ENCODE peak calls at places on chromosome 22, in nine cellular contexts. S is stimulated activated effector memory CD8-positive, alpha-beta T cell treated with anti-CD3 and anti-CD28 coated beads, Interleukin-12 subunit alpha, Interleukin-12 subunit beta, amount 100 ng/mL, for 72 hours; C is activated CD4-positive, alpha-beta T cell treated with anti-CD3 and anti-CD28 coated beads, Interleukin-2, amount 10 ng/mL, durations not matched to agents 7 days and 5 days; W is GM13976; U is right atrium auricular region; F is effector CD8-positive, alpha-beta T cell; O is neural crest cell; X is keratinocyte; R is sciatic nerve. D is an unnamed sample.

GRCh38 chr22:22342697-22343602 is 98.4 kb downstream of the VPREB1 start:
- DNase-seq in S (peak), C (peak), W (peak), U (no peak), F (peak), O (peak), X (peak), R (no peak), D (no peak)

GRCh38 chr22:43862074-43862881 is at the start of gene SULT4A1:
- DNase-seq in S (no peak), C (no peak), W (no peak), U (no peak), F (no peak), O (peak), X (no peak), R (peak), D (no peak)

GRCh38 chr22:41302016-41302767 is 867 bp downstream of the ZC3H7B start:
- DNase-seq in S (peak), C (no peak), W (peak), U (no peak), F (no peak), O (peak), X (no peak), R (no peak), D (no peak)

GRCh38 chr22:27879923-27880322 is 39.1 kb downstream of the PITPNB start:
- DNase-seq in S (no peak), C (peak), W (peak), U (no peak), F (no peak), O (peak), X (no peak), R (no peak), D (no peak)

GRCh38 chr22:23072911-23073491 is 2.7 kb downstream of the GNAZ start:
- DNase-seq in S (no peak), C (no peak), W (no peak), U (no peak), F (no peak), O (no peak), X (no peak), R (peak), D (no peak)

GRCh38 chr22:29306175-29306829 is at the start of gene GAS2L1:
- DNase-seq in S (peak), C (peak), W (peak), U (peak), F (no peak), O (peak), X (no peak), R (peak), D (no peak)

GRCh38 chr22:30324008-30324730 is 2.6 kb downstream of the TBC1D10A start:
- DNase-seq in S (peak), C (peak), W (no peak), U (no peak), F (no peak), O (no peak), X (no peak), R (no peak), D (no peak)

GRCh38 chr22:48084041-48084748 is 1321.7 kb downstream of the TBC1D22A start:
- DNase-seq in S (no peak), C (peak), W (peak), U (no peak), F (no peak), O (no peak), X (no peak), R (no peak), D (no peak)

GRCh38 chr22:38205261-38206128 is 3.7 kb downstream of the MAFF start:
- DNase-seq in S (no peak), C (no peak), W (no peak), U (peak), F (no peak), O (no peak), X (no peak), R (peak), D (no peak)

GRCh38 chr22:37162221-37163095 is 12.7 kb upstream of the IL2RB start:
- DNase-seq in S (peak), C (peak), W (peak), U (no peak), F (peak), O (no peak), X (no peak), R (no peak), D (no peak)

GRCh38 chr22:20533095-20533878 is 25.9 kb downstream of the MED15 start:
- DNase-seq in S (no peak), C (no peak), W (no peak), U (no peak), F (no peak), O (no peak), X (no peak), R (peak), D (no peak)

GRCh38 chr22:19443544-19444211 is 3.8 kb downstream of the C22orf39 start:
- DNase-seq in S (no peak), C (no peak), W (no peak), U (no peak), F (no peak), O (no peak), X (no peak), R (no peak), D (no peak)

GRCh38 chr22:47779474-47779873 is 1017.0 kb downstream of the TBC1D22A start:
- DNase-seq in S (no peak), C (no peak), W (no peak), U (no peak), F (no peak), O (no peak), X (no peak), R (no peak), D (no peak)

GRCh38 chr22:37020192-37020479 is 594 bp downstream of the MPST start:
- DNase-seq in S (no peak), C (no peak), W (no peak), U (no peak), F (no peak), O (no peak), X (no peak), R (no peak), D (no peak)

GRCh38 chr22:37638351-37639069 is 959 bp upstream of the SH3BP1 start:
- DNase-seq in S (peak), C (peak), W (no peak), U (no peak), F (no peak), O (no peak), X (no peak), R (no peak), D (no peak)

GRCh38 chr22:37633693-37634504 is 5.6 kb upstream of the SH3BP1 start:
- DNase-seq in S (no peak), C (peak), W (peak), U (peak), F (peak), O (peak), X (no peak), R (peak), D (no peak)

GRCh38 chr22:42343551-42344081 is 73.2 kb upstream of the TCF20 start:
- DNase-seq in S (no peak), C (no peak), W (peak), U (no peak), F (no peak), O (no peak), X (no peak), R (no peak), D (no peak)

GRCh38 chr22:22463855-22464540 is 44.5 kb downstream of the ZNF280B start:
- DNase-seq in S (peak), C (peak), W (peak), U (no peak), F (peak), O (peak), X (no peak), R (no peak), D (no peak)

GRCh38 chr22:34702279-34702678 is 363.7 kb upstream of the ISX start:
- DNase-seq in S (no peak), C (no peak), W (no peak), U (no peak), F (no peak), O (no peak), X (no peak), R (no peak), D (no peak)

GRCh38 chr22:38260760-38261477 is 11.9 kb downstream of the TMEM184B start:
- DNase-seq in S (no peak), C (no peak), W (no peak), U (no peak), F (no peak), O (no peak), X (no peak), R (no peak), D (no peak)

GRCh38 chr22:44455151-44455962 is 42.7 kb downstream of the RTL6 start:
- DNase-seq in S (peak), C (peak), W (peak), U (peak), F (no peak), O (no peak), X (no peak), R (peak), D (peak)

GRCh38 chr22:26122920-26123468 is 46.3 kb upstream of the SEZ6L start:
- DNase-seq in S (no peak), C (no peak), W (no peak), U (no peak), F (no peak), O (no peak), X (no peak), R (no peak), D (no peak)

GRCh38 chr22:17724678-17725464 is 49.4 kb downstream of the BID start:
- DNase-seq in S (no peak), C (no peak), W (no peak), U (no peak), F (no peak), O (no peak), X (no peak), R (no peak), D (no peak)

GRCh38 chr22:17334054-17334453 is 35.2 kb upstream of the CECR2 start:
- DNase-seq in S (no peak), C (no peak), W (no peak), U (no peak), F (no peak), O (no peak), X (no peak), R (no peak), D (no peak)

GRCh38 chr22:41538583-41538982 is 5.7 kb downstream of the POLR3H start:
- DNase-seq in S (no peak), C (no peak), W (no peak), U (no peak), F (no peak), O (no peak), X (no peak), R (no peak), D (no peak)

GRCh38 chr22:22772396-22772795 is 115.2 kb upstream of the IGLL5 start:
- DNase-seq in S (no peak), C (no peak), W (no peak), U (no peak), F (no peak), O (no peak), X (no peak), R (no peak), D (peak)

GRCh38 chr22:43891360-43892182 is at the start of gene PNPLA5:
- DNase-seq in S (no peak), C (no peak), W (no peak), U (no peak), F (no peak), O (no peak), X (no peak), R (peak), D (no peak)

D was measured in vagina.